ENCODE peak calls at places on chromosomes 6 and 20, in seven cellular contexts. One of them, this sample, is unnamed.
A peak's percentile ranks its signal among the peaks of the same experiment; 100 is the strongest.

GRCh38 chr20:11553603-11554002 is 364.1 kb upstream of the BTBD3 start:
- DNase-seq in HL-60: peak; percentile 5
- DNase-seq in activated gamma-delta T cell treated with Interleukin-2 at 50 U/mL for 16 hours: no peak
- DNase-seq in A673: peak; percentile 13
- DNase-seq in ovary: no peak
- DNase-seq in left colon: no peak
- DNase-seq in uterus: no peak
- DNase-seq in this sample: no peak

GRCh38 chr6:5078121-5078695 is 6.9 kb upstream of the PPP1R3G start:
- DNase-seq in uterus: no peak
- DNase-seq in ovary: no peak
- DNase-seq in A673: peak; percentile 38
- DNase-seq in activated gamma-delta T cell treated with Interleukin-2 at 50 U/mL for 16 hours: no peak
- DNase-seq in HL-60: no peak
- DNase-seq in left colon: no peak
- DNase-seq in this sample: no peak

GRCh38 chr20:46700481-46700880 is 9.0 kb upstream of the SLC2A10 start:
- DNase-seq in uterus: no peak
- DNase-seq in HL-60: no peak
- DNase-seq in ovary: no peak
- DNase-seq in activated gamma-delta T cell treated with Interleukin-2 at 50 U/mL for 16 hours: no peak
- DNase-seq in A673: no peak
- DNase-seq in left colon: no peak
- DNase-seq in this sample: no peak

GRCh38 chr6:11604836-11605506 is 67.4 kb downstream of the TMEM170B start:
- DNase-seq in activated gamma-delta T cell treated with Interleukin-2 at 50 U/mL for 16 hours: no peak
- DNase-seq in ovary: no peak
- DNase-seq in left colon: no peak
- DNase-seq in HL-60: no peak
- DNase-seq in uterus: no peak
- DNase-seq in A673: no peak
- DNase-seq in this sample: peak; percentile 60

GRCh38 chr6:32046450-32047083 is 8.4 kb downstream of the CYP21A2 start:
- DNase-seq in A673: peak; percentile 88
- DNase-seq in ovary: peak; percentile 70
- DNase-seq in HL-60: no peak
- DNase-seq in left colon: peak; percentile 23
- DNase-seq in uterus: peak; percentile 67
- DNase-seq in activated gamma-delta T cell treated with Interleukin-2 at 50 U/mL for 16 hours: no peak
- DNase-seq in this sample: peak; percentile 71

GRCh38 chr6:39128106-39128505 is 13.1 kb upstream of the SAYSD1 start:
- DNase-seq in activated gamma-delta T cell treated with Interleukin-2 at 50 U/mL for 16 hours: no peak
- DNase-seq in A673: no peak
- DNase-seq in HL-60: no peak
- DNase-seq in left colon: no peak
- DNase-seq in ovary: no peak
- DNase-seq in uterus: no peak
- DNase-seq in this sample: no peak

GRCh38 chr20:37202267-37202943 is 23.1 kb upstream of the MROH8 start:
- DNase-seq in uterus: peak; percentile 59
- DNase-seq in A673: peak; percentile 73
- DNase-seq in activated gamma-delta T cell treated with Interleukin-2 at 50 U/mL for 16 hours: no peak
- DNase-seq in left colon: peak; percentile 26
- DNase-seq in HL-60: peak; percentile 23
- DNase-seq in ovary: peak; percentile 43
- DNase-seq in this sample: no peak

GRCh38 chr20:45061244-45061643 is 39.7 kb downstream of the KCNS1 start:
- DNase-seq in ovary: no peak
- DNase-seq in HL-60: no peak
- DNase-seq in A673: peak; percentile 10
- DNase-seq in left colon: no peak
- DNase-seq in uterus: no peak
- DNase-seq in activated gamma-delta T cell treated with Interleukin-2 at 50 U/mL for 16 hours: no peak
- DNase-seq in this sample: no peak

GRCh38 chr20:37643400-37643799 is 50.4 kb upstream of the CTNNBL1 start:
- DNase-seq in uterus: no peak
- DNase-seq in left colon: no peak
- DNase-seq in activated gamma-delta T cell treated with Interleukin-2 at 50 U/mL for 16 hours: no peak
- DNase-seq in ovary: no peak
- DNase-seq in HL-60: no peak
- DNase-seq in A673: no peak
- DNase-seq in this sample: no peak

GRCh38 chr6:53258774-53259155 is 90.0 kb downstream of the ELOVL5 start:
- DNase-seq in left colon: no peak
- DNase-seq in ovary: no peak
- DNase-seq in HL-60: peak; percentile 75
- DNase-seq in activated gamma-delta T cell treated with Interleukin-2 at 50 U/mL for 16 hours: no peak
- DNase-seq in A673: no peak
- DNase-seq in uterus: no peak
- DNase-seq in this sample: no peak

GRCh38 chr6:47258724-47259347 is 50.9 kb downstream of the TNFRSF21 start:
- DNase-seq in ovary: no peak
- DNase-seq in uterus: no peak
- DNase-seq in left colon: no peak
- DNase-seq in HL-60: no peak
- DNase-seq in activated gamma-delta T cell treated with Interleukin-2 at 50 U/mL for 16 hours: no peak
- DNase-seq in A673: no peak
- DNase-seq in this sample: no peak

GRCh38 chr6:4130357-4130987 is 4.9 kb downstream of the ECI2 start:
- DNase-seq in uterus: no peak
- DNase-seq in activated gamma-delta T cell treated with Interleukin-2 at 50 U/mL for 16 hours: no peak
- DNase-seq in HL-60: no peak
- DNase-seq in ovary: no peak
- DNase-seq in A673: no peak
- DNase-seq in left colon: peak; percentile 73
- DNase-seq in this sample: no peak

GRCh38 chr6:97292671-97293070 is 9.7 kb upstream of the MMS22L start:
- DNase-seq in A673: no peak
- DNase-seq in HL-60: no peak
- DNase-seq in ovary: no peak
- DNase-seq in left colon: no peak
- DNase-seq in activated gamma-delta T cell treated with Interleukin-2 at 50 U/mL for 16 hours: no peak
- DNase-seq in uterus: no peak
- DNase-seq in this sample: no peak

GRCh38 chr20:19995220-19995863 is 21.8 kb upstream of the NAA20 start:
- DNase-seq in uterus: no peak
- DNase-seq in ovary: no peak
- DNase-seq in A673: peak; percentile 83
- DNase-seq in activated gamma-delta T cell treated with Interleukin-2 at 50 U/mL for 16 hours: peak; percentile 11
- DNase-seq in HL-60: peak; percentile 41
- DNase-seq in left colon: peak; percentile 39
- DNase-seq in this sample: no peak

This sample was measured in right atrium auricular region.